ENCODE peak calls at places on chromosome 10, in seven cellular contexts. One of them, this sample, is unnamed.

GRCh38 chr10:91050371-91051034 is 129.6 kb upstream of the ANKRD1 start:
- DNase-seq in foreskin fibroblast: peak; percentile 34
- DNase-seq in heart left ventricle: no peak
- DNase-seq in AG09309: no peak
- DNase-seq in AG04450: no peak
- DNase-seq in thoracic aorta: no peak
- DNase-seq in epithelial cell of esophagus: no peak
- DNase-seq in this sample: no peak

GRCh38 chr10:61164458-61165160 is 220.6 kb upstream of the RHOBTB1 start:
- DNase-seq in foreskin fibroblast: peak; percentile 37
- DNase-seq in thoracic aorta: no peak
- DNase-seq in AG09309: no peak
- DNase-seq in heart left ventricle: peak; percentile 28
- DNase-seq in epithelial cell of esophagus: peak; percentile 87
- DNase-seq in AG04450: no peak
- DNase-seq in this sample: no peak

GRCh38 chr10:15660990-15661389 is 58.7 kb downstream of the ITGA8 start:
- DNase-seq in foreskin fibroblast: peak; percentile 2
- DNase-seq in epithelial cell of esophagus: no peak
- DNase-seq in heart left ventricle: no peak
- DNase-seq in AG09309: no peak
- DNase-seq in AG04450: no peak
- DNase-seq in thoracic aorta: no peak
- DNase-seq in this sample: no peak

GRCh38 chr10:113045155-113046055 is 95.4 kb downstream of the TCF7L2 start:
- DNase-seq in foreskin fibroblast: peak; percentile 91
- DNase-seq in heart left ventricle: no peak
- DNase-seq in epithelial cell of esophagus: peak; percentile 96
- DNase-seq in AG09309: peak; percentile 71
- DNase-seq in thoracic aorta: no peak
- DNase-seq in AG04450: peak; percentile 60
- DNase-seq in this sample: peak; percentile 67

GRCh38 chr10:71052708-71053107 is 159.7 kb upstream of the UNC5B start:
- DNase-seq in foreskin fibroblast: no peak
- DNase-seq in AG09309: no peak
- DNase-seq in thoracic aorta: no peak
- DNase-seq in AG04450: no peak
- DNase-seq in epithelial cell of esophagus: no peak
- DNase-seq in heart left ventricle: no peak
- DNase-seq in this sample: no peak

GRCh38 chr10:38032881-38033280 is 22.4 kb downstream of the ZNF33A start:
- DNase-seq in thoracic aorta: no peak
- DNase-seq in AG09309: peak; percentile 14
- DNase-seq in epithelial cell of esophagus: no peak
- DNase-seq in AG04450: no peak
- DNase-seq in heart left ventricle: no peak
- DNase-seq in foreskin fibroblast: no peak
- DNase-seq in this sample: no peak

GRCh38 chr10:64396105-64396504 is 874.9 kb downstream of the REEP3 start:
- DNase-seq in AG09309: no peak
- DNase-seq in heart left ventricle: no peak
- DNase-seq in epithelial cell of esophagus: peak; percentile 2
- DNase-seq in AG04450: peak; percentile 2
- DNase-seq in thoracic aorta: no peak
- DNase-seq in foreskin fibroblast: peak; percentile 0
- DNase-seq in this sample: peak; percentile 66

GRCh38 chr10:104735036-104735435 is 93.9 kb downstream of the SORCS3 start:
- DNase-seq in epithelial cell of esophagus: no peak
- DNase-seq in foreskin fibroblast: no peak
- DNase-seq in thoracic aorta: no peak
- DNase-seq in AG04450: no peak
- DNase-seq in heart left ventricle: no peak
- DNase-seq in AG09309: no peak
- DNase-seq in this sample: no peak

GRCh38 chr10:120336910-120337540 is 120.0 kb upstream of the PLPP4 start:
- DNase-seq in foreskin fibroblast: peak; percentile 2
- DNase-seq in heart left ventricle: no peak
- DNase-seq in AG04450: no peak
- DNase-seq in epithelial cell of esophagus: peak; percentile 60
- DNase-seq in thoracic aorta: no peak
- DNase-seq in AG09309: no peak
- DNase-seq in this sample: no peak

GRCh38 chr10:25851548-25851947 is 82.5 kb upstream of the MYO3A start:
- DNase-seq in thoracic aorta: no peak
- DNase-seq in heart left ventricle: no peak
- DNase-seq in AG04450: no peak
- DNase-seq in foreskin fibroblast: no peak
- DNase-seq in epithelial cell of esophagus: no peak
- DNase-seq in AG09309: no peak
- DNase-seq in this sample: no peak
- TF ChIP-seq CTCF in thoracic aorta: no peak
- TF ChIP-seq CTCF in heart left ventricle: no peak
- TF ChIP-seq CTCF in AG04450: no peak
- TF ChIP-seq CTCF in foreskin fibroblast: no peak
- TF ChIP-seq CTCF in epithelial cell of esophagus: no peak
- TF ChIP-seq CTCF in AG09309: no peak
- TF ChIP-seq CTCF in this sample: no peak

GRCh38 chr10:129965418-129965793 is 1.3 kb upstream of the EBF3 start:
- DNase-seq in AG09309: no peak
- DNase-seq in epithelial cell of esophagus: no peak
- DNase-seq in thoracic aorta: no peak
- DNase-seq in foreskin fibroblast: no peak
- DNase-seq in heart left ventricle: no peak
- DNase-seq in AG04450: no peak
- DNase-seq in this sample: no peak
- H3K4me3 ChIP-seq in AG09309: no peak overlapping the region
- H3K4me3 ChIP-seq in epithelial cell of esophagus: no peak overlapping the region
- H3K4me3 ChIP-seq in thoracic aorta: peak overlapping the region; percentile 77
- H3K4me3 ChIP-seq in foreskin fibroblast: peak overlapping the region; percentile 55
- H3K4me3 ChIP-seq in heart left ventricle: peak overlapping the region; percentile 81
- H3K4me3 ChIP-seq in AG04450: no peak overlapping the region
- H3K4me3 ChIP-seq in this sample: no peak overlapping the region

GRCh38 chr10:80194373-80195045 is 10.8 kb downstream of the ANXA11 start:
- DNase-seq in heart left ventricle: no peak
- DNase-seq in AG04450: no peak
- DNase-seq in AG09309: no peak
- DNase-seq in foreskin fibroblast: no peak
- DNase-seq in thoracic aorta: no peak
- DNase-seq in epithelial cell of esophagus: no peak
- DNase-seq in this sample: no peak
- TF ChIP-seq CTCF in heart left ventricle: no peak
- TF ChIP-seq CTCF in AG04450: no peak
- TF ChIP-seq CTCF in AG09309: no peak
- TF ChIP-seq CTCF in foreskin fibroblast: no peak
- TF ChIP-seq CTCF in thoracic aorta: no peak
- TF ChIP-seq CTCF in epithelial cell of esophagus: no peak
- TF ChIP-seq CTCF in this sample: no peak

DNA sequence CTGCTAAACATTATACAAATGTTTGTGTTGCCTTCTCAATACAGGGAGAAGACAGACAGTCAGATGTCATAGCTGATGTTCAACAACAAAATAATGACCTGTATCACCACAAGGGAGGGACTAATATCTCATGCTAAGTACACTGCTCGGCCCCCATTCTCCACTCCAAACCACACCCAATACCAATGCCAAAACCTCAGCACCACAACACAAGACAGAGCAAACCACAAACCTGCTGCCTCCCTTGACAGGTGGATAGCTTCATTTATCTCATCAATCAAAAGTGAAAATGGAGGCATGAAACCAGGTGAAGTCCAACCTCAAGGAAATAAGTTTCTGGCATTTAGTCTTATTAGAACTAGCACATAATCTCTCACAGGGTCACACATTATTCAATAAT is 109.5 kb downstream of the PARD3 start:
- DNase-seq in AG09309: no peak
- DNase-seq in thoracic aorta: no peak
- DNase-seq in epithelial cell of esophagus: no peak
- DNase-seq in AG04450: no peak
- DNase-seq in foreskin fibroblast: no peak
- DNase-seq in heart left ventricle: no peak
- DNase-seq in this sample: no peak
- H3K4me3 ChIP-seq in AG09309: no peak overlapping the region
- H3K4me3 ChIP-seq in thoracic aorta: no peak overlapping the region
- H3K4me3 ChIP-seq in epithelial cell of esophagus: no peak overlapping the region
- H3K4me3 ChIP-seq in AG04450: no peak overlapping the region
- H3K4me3 ChIP-seq in foreskin fibroblast: no peak overlapping the region
- H3K4me3 ChIP-seq in heart left ventricle: no peak overlapping the region
- H3K4me3 ChIP-seq in this sample: no peak overlapping the region

DNA sequence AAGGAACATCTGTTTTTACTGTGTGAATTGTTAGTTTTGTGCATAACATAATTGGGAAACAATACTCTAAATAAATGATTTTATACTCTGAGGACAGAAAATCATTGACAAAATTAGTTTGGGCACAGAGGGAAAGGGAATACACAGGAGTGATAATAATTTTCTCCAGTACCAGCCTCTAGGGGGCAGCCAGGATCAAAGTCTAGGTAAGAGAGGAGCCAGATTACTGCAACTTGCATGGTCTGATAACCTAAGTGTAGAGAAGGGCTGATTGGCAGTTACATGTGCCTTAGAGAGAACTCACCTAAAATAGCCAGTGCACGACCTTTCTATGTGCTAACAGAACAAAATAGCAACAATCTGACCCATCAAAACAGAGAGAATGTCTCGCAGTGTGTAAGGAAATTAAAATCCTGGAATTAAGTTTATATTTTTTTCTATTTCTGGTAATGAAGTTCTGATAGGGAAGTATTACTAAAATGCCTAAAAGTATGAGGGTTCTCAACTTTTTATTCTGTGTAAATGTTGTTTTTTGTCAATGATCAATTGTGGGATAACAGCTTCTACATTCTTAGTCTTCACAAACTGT is 66.3 kb downstream of the EXOC6 start:
- DNase-seq in thoracic aorta: no peak
- DNase-seq in epithelial cell of esophagus: peak; percentile 63
- DNase-seq in foreskin fibroblast: peak; percentile 75
- DNase-seq in AG09309: no peak
- DNase-seq in AG04450: peak; percentile 7
- DNase-seq in heart left ventricle: peak; percentile 40
- DNase-seq in this sample: peak; percentile 4
- TF ChIP-seq CTCF in thoracic aorta: peak; percentile 57
- TF ChIP-seq CTCF in epithelial cell of esophagus: peak; percentile 80
- TF ChIP-seq CTCF in foreskin fibroblast: peak; percentile 80
- TF ChIP-seq CTCF in AG09309: peak; percentile 75
- TF ChIP-seq CTCF in AG04450: peak; percentile 82
- TF ChIP-seq CTCF in heart left ventricle: peak; percentile 50
- TF ChIP-seq CTCF in this sample: peak; percentile 88

GRCh38 chr10:6010569-6010968 is 33.2 kb upstream of the IL15RA start:
- DNase-seq in AG09309: no peak
- DNase-seq in foreskin fibroblast: no peak
- DNase-seq in heart left ventricle: no peak
- DNase-seq in AG04450: no peak
- DNase-seq in epithelial cell of esophagus: no peak
- DNase-seq in thoracic aorta: no peak
- DNase-seq in this sample: no peak

GRCh38 chr10:6006991-6007390 is 29.6 kb upstream of the IL15RA start:
- DNase-seq in epithelial cell of esophagus: no peak
- DNase-seq in AG04450: no peak
- DNase-seq in thoracic aorta: no peak
- DNase-seq in heart left ventricle: no peak
- DNase-seq in AG09309: no peak
- DNase-seq in foreskin fibroblast: no peak
- DNase-seq in this sample: no peak

GRCh38 chr10:6009961-6010360 is 32.6 kb upstream of the IL15RA start:
- DNase-seq in AG04450: no peak
- DNase-seq in AG09309: no peak
- DNase-seq in epithelial cell of esophagus: no peak
- DNase-seq in foreskin fibroblast: no peak
- DNase-seq in heart left ventricle: no peak
- DNase-seq in thoracic aorta: no peak
- DNase-seq in this sample: no peak

GRCh38 chr10:6008497-6009142 is 31.3 kb upstream of the IL15RA start:
- DNase-seq in epithelial cell of esophagus: no peak
- DNase-seq in AG04450: no peak
- DNase-seq in foreskin fibroblast: no peak
- DNase-seq in AG09309: no peak
- DNase-seq in heart left ventricle: no peak
- DNase-seq in thoracic aorta: no peak
- DNase-seq in this sample: no peak

DNA sequence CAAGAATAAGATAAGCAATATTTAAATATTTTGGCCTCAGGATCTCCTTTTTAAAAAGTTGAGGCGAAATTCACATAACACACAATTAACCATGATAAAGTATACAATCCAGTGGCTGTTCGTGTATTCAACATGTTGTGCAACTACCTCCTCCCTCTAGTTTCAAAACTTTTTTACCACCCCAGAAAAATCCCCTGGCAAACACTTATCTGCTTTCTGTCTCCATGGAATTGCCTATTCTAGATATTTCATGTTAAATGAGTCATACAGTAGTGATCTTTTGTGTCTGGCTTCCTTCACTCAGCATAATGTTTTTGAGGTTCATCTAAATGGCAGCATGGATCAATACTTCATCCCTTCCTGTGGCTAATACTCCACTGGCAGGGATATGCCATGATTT is 31.8 kb upstream of the IL15RA start:
- DNase-seq in AG09309: peak; percentile 66
- DNase-seq in heart left ventricle: no peak
- DNase-seq in thoracic aorta: no peak
- DNase-seq in epithelial cell of esophagus: peak; percentile 12
- DNase-seq in AG04450: peak; percentile 32
- DNase-seq in foreskin fibroblast: peak; percentile 15
- DNase-seq in this sample: no peak
- H3K4me3 ChIP-seq in AG09309: no peak overlapping the region
- H3K4me3 ChIP-seq in heart left ventricle: peak overlapping the region; percentile 34
- H3K4me3 ChIP-seq in thoracic aorta: peak overlapping the region; percentile 21
- H3K4me3 ChIP-seq in epithelial cell of esophagus: no peak overlapping the region
- H3K4me3 ChIP-seq in AG04450: peak overlapping the region; percentile 47
- H3K4me3 ChIP-seq in foreskin fibroblast: peak overlapping the region; percentile 6
- H3K4me3 ChIP-seq in this sample: no peak overlapping the region

DNA sequence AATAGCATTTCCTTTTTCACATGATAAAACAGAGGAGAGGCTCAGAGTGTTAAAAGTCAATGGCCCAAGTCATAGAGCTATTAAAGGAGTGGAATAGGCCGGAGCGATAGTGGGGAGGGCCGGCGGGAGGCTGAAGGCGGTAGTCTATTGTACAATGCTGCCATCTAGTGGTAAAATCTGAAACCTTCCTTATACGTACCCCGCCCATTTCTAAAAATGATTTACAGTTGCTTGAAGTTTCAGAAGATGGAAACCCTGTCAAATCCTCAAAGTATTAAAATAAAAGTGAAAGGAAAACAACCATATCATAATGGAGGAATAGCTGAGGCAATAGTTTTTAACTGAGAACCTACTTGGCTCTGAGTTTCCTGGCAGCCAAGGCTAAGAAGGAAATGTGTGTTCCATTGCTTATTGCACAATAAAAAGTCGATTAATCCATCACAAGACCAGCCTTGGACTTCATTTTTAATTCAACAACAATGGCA is 209.1 kb downstream of the CCSER2 start:
- DNase-seq in thoracic aorta: no peak
- DNase-seq in AG09309: no peak
- DNase-seq in epithelial cell of esophagus: peak; percentile 68
- DNase-seq in AG04450: peak; percentile 21
- DNase-seq in foreskin fibroblast: peak; percentile 82
- DNase-seq in heart left ventricle: peak; percentile 50
- DNase-seq in this sample: no peak
- TF ChIP-seq CTCF in thoracic aorta: peak; percentile 85
- TF ChIP-seq CTCF in AG09309: peak; percentile 70
- TF ChIP-seq CTCF in epithelial cell of esophagus: peak; percentile 60
- TF ChIP-seq CTCF in AG04450: peak; percentile 77
- TF ChIP-seq CTCF in foreskin fibroblast: peak; percentile 51
- TF ChIP-seq CTCF in heart left ventricle: peak; percentile 91
- TF ChIP-seq CTCF in this sample: peak; percentile 79

This sample was measured in epithelial cell of proximal tubule.